ENCODE peak calls at places on chromosomes 2 and 18, in four cellular contexts. Z is K562, E is HepG2, Q is GM12878. G is an unnamed sample.

GRCh38 chr2:217831306-217831705 is 171.5 kb downstream of the TNS1 start:
- DNase-seq in Z (no peak), E (no peak), Q (no peak), G (no peak)

GRCh38 chr18:68796936-68797690 is 767 bp upstream of the CCDC102B start:
- DNase-seq in Z (no peak), E (no peak), Q (no peak), G (no peak)

GRCh38 chr2:109675666-109676345 is 61.6 kb downstream of the SOWAHC start:
- DNase-seq in Z (no peak), E (no peak), Q (no peak), G (no peak)

GRCh38 chr2:105953942-105954341 is 209.2 kb downstream of the NCK2 start:
- DNase-seq in Z (no peak), E (no peak), Q (no peak), G (no peak)

GRCh38 chr2:121218386-121218938 is 66.5 kb downstream of the TFCP2L1 start:
- DNase-seq in Z (no peak), E (no peak), Q (no peak), G (no peak)

GRCh38 chr2:148523315-148523714 is 121.2 kb upstream of the EPC2 start:
- DNase-seq in Z (no peak), E (no peak), Q (no peak), G (no peak)

GRCh38 chr2:71486881-71487640 is 33.7 kb downstream of the DYSF start:
- DNase-seq in Z (no peak), E (no peak), Q (no peak), G (no peak)

GRCh38 chr2:232235716-232236115 is 142.8 kb upstream of the ALPP start:
- DNase-seq in Z (no peak), E (no peak), Q (no peak), G (peak)

GRCh38 chr2:189799531-189799930 is 15.3 kb downstream of the PMS1 start:
- DNase-seq in Z (no peak), E (no peak), Q (no peak), G (no peak)

GRCh38 chr2:43519711-43520221 is 76.1 kb downstream of the THADA start:
- DNase-seq in Z (no peak), E (no peak), Q (no peak), G (no peak)

GRCh38 chr2:64699712-64700111 is 46.0 kb upstream of the SERTAD2 start:
- DNase-seq in Z (no peak), E (no peak), Q (peak), G (no peak)

GRCh38 chr2:76252704-76253103 is 542.0 kb upstream of the GCFC2 start:
- DNase-seq in Z (no peak), E (no peak), Q (no peak), G (no peak)

GRCh38 chr2:160062283-160063005 is at the start of gene PLA2R1:
- DNase-seq in Z (no peak), E (no peak), Q (no peak), G (no peak)

GRCh38 chr18:13268035-13268700 is 49.6 kb downstream of the LDLRAD4 start:
- DNase-seq in Z (no peak), E (no peak), Q (no peak), G (no peak)

GRCh38 chr2:217902281-217903141 is 100.3 kb downstream of the TNS1 start:
- DNase-seq in Z (peak), E (peak), Q (no peak), G (no peak)

GRCh38 chr18:76923485-76924085 is 101.2 kb downstream of the ZNF236 start:
- DNase-seq in Z (peak), E (peak), Q (no peak), G (peak)

GRCh38 chr2:149715005-149715592 is 127.5 kb upstream of the MMADHC start:
- DNase-seq in Z (no peak), E (peak), Q (no peak), G (peak)

GRCh38 chr2:83665894-83666293 is 793.2 kb downstream of the SUCLG1 start:
- DNase-seq in Z (no peak), E (peak), Q (no peak), G (no peak)

GRCh38 chr18:13530215-13530878 is 196.0 kb downstream of the FAM210A start:
- DNase-seq in Z (no peak), E (no peak), Q (no peak), G (no peak)

GRCh38 chr2:47236503-47237215 is 81.6 kb upstream of the STPG4 start:
- DNase-seq in Z (no peak), E (no peak), Q (no peak), G (no peak)

GRCh38 chr2:233976690-233977294 is 59.6 kb downstream of the TRPM8 start:
- DNase-seq in Z (peak), E (peak), Q (peak), G (peak)

GRCh38 chr18:30684825-30685481 is 357.6 kb downstream of the DSC3 start:
- DNase-seq in Z (no peak), E (no peak), Q (no peak), G (no peak)

GRCh38 chr2:88667219-88667618 is 24.3 kb upstream of the RPIA start:
- DNase-seq in Z (no peak), E (no peak), Q (no peak), G (no peak)

GRCh38 chr18:29271496-29271895 is 1094.6 kb upstream of the CDH2 start:
- DNase-seq in Z (no peak), E (no peak), Q (no peak), G (no peak)

DNA sequence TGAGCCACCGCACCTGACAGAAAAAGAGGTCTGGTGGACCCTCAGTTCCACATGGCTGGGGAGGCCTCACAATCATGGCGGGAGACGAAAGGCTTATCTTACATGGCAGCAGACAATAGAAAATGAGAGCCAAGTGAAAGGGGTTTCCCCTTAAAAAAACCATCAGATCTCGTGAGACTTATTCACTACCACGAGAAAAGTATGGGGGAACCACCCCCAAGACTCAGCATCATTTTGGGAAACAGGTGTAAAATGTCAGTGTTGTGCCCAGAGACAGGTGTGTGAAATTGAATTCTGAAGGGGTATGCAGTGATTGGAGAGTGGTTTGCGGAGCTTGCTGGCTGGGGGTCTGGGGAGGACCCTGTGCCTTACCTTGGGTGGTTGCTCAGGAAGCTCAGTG is 4.6 kb upstream of the D2HGDH start:
- DNase-seq in Z (no peak), E (no peak), Q (no peak), G (no peak)
- TF ChIP-seq BHLHE40 in Z (no peak), E (no peak), Q (no peak), G (no peak)

GRCh38 chr2:49248506-49248905 is 94.2 kb upstream of the FSHR start:
- DNase-seq in Z (no peak), E (peak), Q (no peak), G (no peak)
- TF ChIP-seq FOXK2 in Z (no peak), E (no peak), Q (no peak), G (no peak)

GRCh38 chr18:26225022-26225693 is 1.1 kb upstream of the TAF4B start:
- DNase-seq in Z (no peak), E (no peak), Q (no peak), G (no peak)
- TF ChIP-seq BHLHE40 in Z (no peak), E (no peak), Q (no peak), G (no peak)

DNA sequence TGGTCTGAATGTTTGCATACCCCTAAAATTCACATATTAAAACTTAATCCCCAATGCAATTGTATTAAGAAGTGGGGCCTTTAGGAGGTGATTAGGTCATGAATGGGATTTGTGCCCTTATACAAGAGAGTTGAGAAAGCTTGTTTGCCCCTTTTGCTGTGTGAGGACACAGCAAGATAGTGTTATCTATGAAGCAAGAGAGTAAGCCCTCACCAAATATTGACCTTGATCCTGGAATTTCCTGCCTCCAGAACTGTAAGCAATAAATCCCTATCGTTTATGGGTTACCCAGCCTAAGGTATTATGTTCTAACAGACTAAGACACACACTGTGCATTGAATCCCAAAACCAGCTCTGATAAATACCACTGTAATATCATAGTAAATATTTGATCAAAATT is 32.2 kb downstream of the NR4A2 start:
- DNase-seq in Z (no peak), E (peak), Q (no peak), G (no peak)
- TF ChIP-seq FOXK2 in Z (no peak), E (no peak), Q (no peak), G (no peak)

DNA sequence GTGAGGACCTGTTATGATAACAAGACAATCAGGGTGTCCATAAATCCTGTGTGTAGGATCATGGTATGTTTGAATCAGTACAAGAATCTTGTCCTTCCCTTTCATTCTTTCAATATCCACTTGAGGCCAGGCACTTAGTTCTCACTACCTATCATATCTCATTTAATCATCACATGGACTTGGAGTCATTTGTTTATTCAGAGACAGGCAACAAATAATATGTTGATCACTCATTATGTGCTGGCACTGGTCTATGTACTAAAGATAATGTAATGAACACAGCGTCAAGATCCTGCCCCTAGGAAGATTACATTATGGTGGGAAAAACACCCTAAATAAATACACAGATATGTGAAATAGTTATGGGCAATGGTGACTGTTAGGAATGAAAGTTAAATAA is 342.6 kb downstream of the LPIN1 start:
- DNase-seq in Z (no peak), E (no peak), Q (no peak), G (no peak)
- TF ChIP-seq BHLHE40 in Z (no peak), E (no peak), Q (no peak), G (no peak)

DNA sequence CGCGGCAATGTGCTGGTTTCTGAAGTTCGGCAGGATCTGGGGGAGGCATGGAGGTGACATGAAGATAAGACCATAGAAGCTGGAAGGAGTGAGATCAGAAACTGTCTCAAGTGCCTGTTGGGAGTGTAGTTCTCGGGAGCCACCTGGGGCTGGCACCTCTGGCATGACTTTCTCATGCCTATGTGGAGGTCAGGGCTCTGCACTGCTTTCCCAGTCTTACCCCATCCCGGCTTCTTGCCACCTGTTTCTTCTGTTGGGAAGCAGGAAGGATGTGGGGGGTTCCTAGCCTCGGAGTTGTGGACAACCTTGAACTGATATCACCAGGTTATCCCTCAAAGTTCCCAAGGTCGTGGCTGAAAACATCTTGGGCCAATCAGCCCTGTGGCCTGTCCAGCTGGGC is 42.3 kb downstream of the FER1L5 start:
- DNase-seq in Z (no peak), E (no peak), Q (no peak), G (no peak)
- TF ChIP-seq FOXK2 in Z (no peak), E (no peak), Q (no peak), G (no peak)

GRCh38 chr2:108616731-108617161 is 82.5 kb downstream of the LIMS1 start:
- DNase-seq in Z (no peak), E (no peak), Q (no peak), G (peak)
- TF ChIP-seq BHLHE40 in Z (no peak), E (no peak), Q (no peak), G (no peak)

GRCh38 chr2:61537590-61538178 is 472 bp downstream of the XPO1 start:
- DNase-seq in Z (no peak), E (no peak), Q (no peak), G (no peak)

GRCh38 chr2:61536723-61537581 is 1.2 kb downstream of the XPO1 start:
- DNase-seq in Z (peak), E (peak), Q (peak), G (peak)

GRCh38 chr2:61535449-61535848 is 2.7 kb downstream of the XPO1 start:
- DNase-seq in Z (no peak), E (no peak), Q (no peak), G (no peak)

GRCh38 chr2:61534926-61535325 is 3.2 kb downstream of the XPO1 start:
- DNase-seq in Z (no peak), E (no peak), Q (no peak), G (no peak)

GRCh38 chr2:61536086-61536722 is 2.0 kb downstream of the XPO1 start:
- DNase-seq in Z (no peak), E (peak), Q (no peak), G (peak)
- TF ChIP-seq FOXK2 in Z (no peak), E (no peak), Q (no peak), G (no peak)

GRCh38 chr2:48605482-48606175 is 12.0 kb upstream of the GTF2A1L start:
- DNase-seq in Z (peak), E (no peak), Q (no peak), G (no peak)

GRCh38 chr2:48600917-48601316 is 16.7 kb upstream of the GTF2A1L start:
- DNase-seq in Z (no peak), E (no peak), Q (no peak), G (no peak)

GRCh38 chr2:48600204-48600813 is 17.3 kb upstream of the GTF2A1L start:
- DNase-seq in Z (peak), E (peak), Q (no peak), G (peak)

GRCh38 chr2:48601349-48601748 is 16.3 kb upstream of the GTF2A1L start:
- DNase-seq in Z (peak), E (peak), Q (no peak), G (peak)
- TF ChIP-seq BHLHE40 in Z (no peak), E (no peak), Q (no peak), G (no peak)

DNA sequence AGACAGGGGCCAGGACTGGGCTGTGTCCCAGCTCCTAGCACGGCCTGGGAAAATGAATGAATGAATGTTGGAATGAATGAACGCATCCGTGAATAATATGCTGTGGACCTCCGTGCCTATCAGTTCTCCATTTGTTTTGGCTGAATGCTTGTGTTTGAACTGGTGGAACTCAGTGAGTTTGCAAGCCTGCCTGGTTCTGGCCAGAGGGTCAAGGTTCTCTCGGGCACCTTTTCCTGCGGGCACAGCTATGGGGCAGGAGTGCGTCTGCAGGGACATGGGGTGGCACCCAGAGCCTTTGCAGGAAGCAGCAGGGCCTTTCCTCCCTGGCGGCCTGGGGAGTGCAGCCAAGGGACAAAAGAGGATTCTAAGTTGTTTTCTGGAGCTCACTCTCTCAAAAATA is 17.6 kb upstream of the PDIA6 start:
- DNase-seq in Z (no peak), E (no peak), Q (no peak), G (no peak)
- TF ChIP-seq FOXK2 in Z (no peak), E (no peak), Q (no peak), G (no peak)